ENCODE peak calls at places on chromosomes 6 and 20, in four cellular contexts. S is IMR-90, F is endothelial cell of umbilical vein, C is K562. M is an unnamed sample. For H3K4me1, H3K9me1 and H3K36me3, the result is how much of the 10 kb centered on the place peaks cover.

GRCh38 chr6:139146317-139146726 is 11.4 kb downstream of the HECA start:
- DNase-seq in S (no peak), F (no peak), C (no peak), M (no peak)

GRCh38 chr6:5082487-5083306 is 2.4 kb upstream of the PPP1R3G start:
- DNase-seq in S (peak), F (no peak), C (peak), M (peak)

GRCh38 chr6:143023695-143024094 is 37.0 kb upstream of the AIG1 start:
- DNase-seq in S (no peak), F (no peak), C (no peak), M (no peak)

GRCh38 chr20:11067359-11067758 is 393.6 kb upstream of the JAG1 start:
- DNase-seq in S (no peak), F (no peak), C (no peak), M (no peak)

GRCh38 chr20:6287471-6287870 is 164.6 kb upstream of the FERMT1 start:
- DNase-seq in S (no peak), F (no peak), C (no peak), M (no peak)

GRCh38 chr6:158737710-158738615 is 81.2 kb downstream of the EZR start:
- DNase-seq in S (peak), F (no peak), C (no peak), M (peak)

GRCh38 chr6:149164199-149164745 is 153.2 kb upstream of the TAB2 start:
- DNase-seq in S (no peak), F (no peak), C (no peak), M (no peak)

GRCh38 chr6:101146389-101146788 is 247.1 kb upstream of the GRIK2 start:
- DNase-seq in S (peak), F (no peak), C (no peak), M (no peak)

GRCh38 chr6:45655630-45656422 is 278.1 kb upstream of the SUPT3H start:
- DNase-seq in S (peak), F (peak), C (no peak), M (peak)

GRCh38 chr20:34621383-34622367 is 55.2 kb downstream of the PIGU start:
- DNase-seq in S (peak), F (no peak), C (no peak), M (no peak)

GRCh38 chr6:132673376-132674094 is 14.6 kb upstream of the TAAR1 start:
- DNase-seq in S (no peak), F (no peak), C (peak), M (no peak)

GRCh38 chr20:21361266-21361665 is 36.1 kb downstream of the NKX2-4 start:
- DNase-seq in S (peak), F (peak), C (no peak), M (no peak)

GRCh38 chr6:74805841-74806696 is 399.8 kb downstream of the COL12A1 start:
- DNase-seq in S (no peak), F (no peak), C (no peak), M (no peak)

GRCh38 chr20:45629496-45630100 is at the start of gene WFDC10A:
- DNase-seq in S (peak), F (peak), C (peak), M (peak)

GRCh38 chr20:44182863-44183262 is 4.1 kb downstream of the JPH2 start:
- DNase-seq in S (no peak), F (no peak), C (no peak), M (no peak)

GRCh38 chr6:30259140-30260035 is 46.2 kb upstream of the TRIM26 start:
- DNase-seq in S (peak), F (peak), C (no peak), M (peak)

GRCh38 chr6:25100288-25100687 is 164.5 kb upstream of the RIPOR2 start:
- DNase-seq in S (peak), F (no peak), C (no peak), M (no peak)

GRCh38 chr20:13022401-13023170 is 13.8 kb downstream of the SPTLC3 start:
- DNase-seq in S (peak), F (peak), C (no peak), M (no peak)

GRCh38 chr6:22041797-22042489 is 254.9 kb downstream of the PRL start:
- DNase-seq in S (peak), F (no peak), C (no peak), M (no peak)

GRCh38 chr20:621115-621756 is 11.1 kb upstream of the TCF15 start:
- DNase-seq in S (peak), F (no peak), C (no peak), M (no peak)

GRCh38 chr20:57526067-57526884 is 1.3 kb upstream of the CTCFL start:
- DNase-seq in S (no peak), F (no peak), C (peak), M (no peak)

GRCh38 chr6:125952764-125953501 is 3.6 kb upstream of the HINT3 start:
- DNase-seq in S (peak), F (peak), C (no peak), M (no peak)

GRCh38 chr20:15889073-15889923 is 684.0 kb downstream of the KIF16B start:
- DNase-seq in S (no peak), F (no peak), C (no peak), M (no peak)

GRCh38 chr20:19901226-19901625 is 115.9 kb upstream of the NAA20 start:
- DNase-seq in S (no peak), F (no peak), C (no peak), M (no peak)

GRCh38 chr20:40009542-40009941 is 679.5 kb downstream of the MAFB start:
- DNase-seq in S (peak), F (no peak), C (no peak), M (peak)

GRCh38 chr6:111124406-111124805 is 37.1 kb downstream of the SLC16A10 start:
- DNase-seq in S (no peak), F (no peak), C (no peak), M (no peak)

GRCh38 chr6:111118816-111119215 is 31.5 kb downstream of the SLC16A10 start:
- DNase-seq in S (no peak), F (no peak), C (no peak), M (no peak)

GRCh38 chr6:111119550-111120329 is 32.4 kb downstream of the SLC16A10 start:
- DNase-seq in S (peak), F (no peak), C (no peak), M (no peak)

GRCh38 chr6:111122458-111123286 is 35.4 kb downstream of the SLC16A10 start:
- DNase-seq in S (no peak), F (no peak), C (no peak), M (no peak)

DNA sequence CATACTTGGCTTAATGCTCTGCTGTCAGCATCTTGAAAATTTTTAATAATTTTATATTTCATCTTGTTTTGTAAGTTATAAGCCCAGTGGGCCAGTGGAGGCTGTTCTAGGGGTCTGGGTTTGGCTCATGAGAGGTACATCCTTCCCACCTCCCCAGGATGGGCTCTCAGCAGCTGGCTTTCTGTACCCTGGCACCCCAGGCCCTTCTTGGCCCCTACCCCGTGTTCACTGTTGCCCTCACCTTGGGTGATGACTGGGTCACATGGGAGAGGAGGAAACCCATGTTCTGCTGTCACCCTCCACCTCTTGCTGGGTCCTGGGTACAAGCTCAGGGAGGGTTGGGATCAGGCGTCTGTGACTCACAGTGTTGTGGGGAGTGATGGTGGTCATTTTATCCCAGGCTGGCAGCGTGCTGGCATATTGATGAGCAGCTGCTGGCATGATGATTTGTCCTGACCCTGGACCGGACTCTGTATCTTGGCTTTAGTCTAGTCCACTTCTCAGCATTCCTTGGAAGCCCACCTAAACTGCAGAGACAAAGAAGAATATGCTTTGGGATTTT is 34.6 kb downstream of the SLC16A10 start:
- DNase-seq in S (no peak), F (no peak), C (no peak), M (no peak)
- H3K4me1 ChIP-seq in S (under half), F (under half), C (under half), M (under half)

GRCh38 chr20:47428851-47429336 is 72.4 kb upstream of the ZMYND8 start:
- DNase-seq in S (no peak), F (no peak), C (no peak), M (no peak)

GRCh38 chr20:47427746-47428145 is 71.2 kb upstream of the ZMYND8 start:
- DNase-seq in S (no peak), F (no peak), C (no peak), M (no peak)

GRCh38 chr20:47427067-47427466 is 70.6 kb upstream of the ZMYND8 start:
- DNase-seq in S (no peak), F (no peak), C (no peak), M (no peak)

GRCh38 chr20:47429409-47429808 is 72.3 kb upstream of the NCOA3 start:
- DNase-seq in S (no peak), F (no peak), C (no peak), M (no peak)

GRCh38 chr20:47428164-47428563 is 71.7 kb upstream of the ZMYND8 start:
- DNase-seq in S (no peak), F (no peak), C (no peak), M (no peak)
- H3K9me1 ChIP-seq in S (under half), F (under half), C (under half), M (under half)

GRCh38 chr6:15513801-15514711 is 148.8 kb downstream of the DTNBP1 start:
- DNase-seq in S (no peak), F (no peak), C (no peak), M (no peak)
- H3K36me3 ChIP-seq in S (half or more), F (under half), C (half or more), M (under half)

GRCh38 chr6:167669553-167669849 is 157.2 kb upstream of the AFDN start:
- DNase-seq in S (no peak), F (no peak), C (no peak), M (no peak)
- H3K4me1 ChIP-seq in S (under half), F (under half), C (under half), M (under half)

GRCh38 chr6:31545291-31545690 is 1.1 kb downstream of the ATP6V1G2 start:
- DNase-seq in S (no peak), F (no peak), C (no peak), M (no peak)
- H3K9me1 ChIP-seq in S (under half), F (under half), C (under half), M (under half)

DNA sequence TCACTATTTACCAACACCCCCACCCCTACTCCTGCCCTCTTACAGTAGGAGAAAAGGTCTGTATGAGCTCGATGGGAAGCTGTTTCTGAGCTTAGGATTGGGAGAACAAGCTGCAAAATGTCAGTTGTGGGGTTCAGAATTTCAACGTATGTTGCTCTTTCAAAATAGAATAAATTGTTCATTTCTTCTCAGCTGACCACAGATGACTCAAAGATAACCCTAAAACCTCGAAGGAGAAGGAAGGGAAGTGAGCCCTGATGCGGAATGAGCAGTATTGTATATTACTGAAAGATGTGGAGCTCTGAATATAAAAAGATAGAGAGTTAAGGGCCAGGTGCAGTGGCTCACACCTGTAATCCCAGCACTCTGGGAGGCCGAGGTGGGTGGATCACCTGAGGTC is 35.9 kb upstream of the MYLIP start:
- DNase-seq in S (no peak), F (no peak), C (no peak), M (no peak)
- H3K36me3 ChIP-seq in S (under half), F (under half), C (under half), M (under half)

GRCh38 chr20:50744143-50744792 is 12.9 kb downstream of the PARD6B start:
- DNase-seq in S (peak), F (peak), C (peak), M (no peak)
- H3K4me1 ChIP-seq in S (under half), F (under half), C (under half), M (under half)

GRCh38 chr6:50962213-50962759 is 143.6 kb downstream of the TFAP2B start:
- DNase-seq in S (no peak), F (no peak), C (peak), M (no peak)
- H3K9me1 ChIP-seq in S (under half), F (under half), C (under half), M (under half)

GRCh38 chr6:16141514-16141913 is 12.6 kb downstream of the MYLIP start:
- DNase-seq in S (no peak), F (no peak), C (no peak), M (no peak)

GRCh38 chr6:16146527-16146955 is 17.7 kb downstream of the MYLIP start:
- DNase-seq in S (no peak), F (peak), C (no peak), M (no peak)

GRCh38 chr6:16148498-16148897 is 19.6 kb downstream of the MYLIP start:
- DNase-seq in S (no peak), F (no peak), C (no peak), M (no peak)

GRCh38 chr6:16146028-16146427 is 17.1 kb downstream of the MYLIP start:
- DNase-seq in S (no peak), F (peak), C (no peak), M (no peak)

DNA sequence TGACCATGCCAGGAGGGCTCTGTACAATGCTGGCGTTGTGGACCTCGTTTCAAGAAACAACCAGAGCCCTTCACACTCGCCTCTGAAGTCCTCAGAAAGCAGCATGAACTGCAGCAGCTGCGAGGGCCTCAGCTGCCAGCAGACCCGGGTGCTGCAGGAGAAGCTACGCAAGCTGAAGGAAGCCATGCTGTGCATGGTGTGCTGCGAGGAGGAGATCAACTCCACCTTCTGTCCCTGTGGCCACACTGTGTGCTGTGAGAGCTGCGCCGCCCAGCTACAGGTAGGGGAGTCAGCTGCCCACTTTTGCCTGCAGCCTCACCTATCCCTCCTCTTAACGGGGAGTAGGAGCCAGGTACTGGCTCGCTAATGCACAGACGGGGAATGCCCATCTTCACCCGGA is 16.2 kb downstream of the MYLIP start:
- DNase-seq in S (no peak), F (no peak), C (no peak), M (no peak)
- H3K36me3 ChIP-seq in S (under half), F (under half), C (half or more), M (under half)